ENCODE peak calls at places on chromosomes 6 and 20, in seven cellular contexts. D is breast epithelium, O is OCI-LY7, M is bronchial epithelial cell, U is prostate gland, Y is mucosa of descending colon, R is IMR-90. Q is an unnamed sample.

GRCh38 chr6:30283761-30284160 is 43.0 kb upstream of the TRIM39 start:
- DNase-seq in U (no peak), R (no peak), Y (no peak), O (no peak), M (no peak), D (no peak), Q (no peak)

GRCh38 chr20:37579091-37579490 is 51.4 kb upstream of the BLCAP start:
- DNase-seq in O (no peak), M (no peak), R (no peak), U (no peak), D (no peak), Y (no peak), Q (no peak)

GRCh38 chr6:30955367-30956042 is 14.7 kb downstream of the MUCL3 start:
- DNase-seq in U (no peak), M (no peak), D (no peak), Y (peak), O (no peak), R (peak), Q (no peak)

GRCh38 chr6:29647927-29648642 is 8.8 kb upstream of the MOG start:
- DNase-seq in U (no peak), Y (no peak), O (peak), R (peak), M (peak), D (no peak), Q (peak)

GRCh38 chr6:148535976-148536375 is 193.3 kb downstream of the SASH1 start:
- DNase-seq in D (no peak), U (no peak), O (no peak), Y (no peak), R (peak), M (no peak), Q (no peak)

GRCh38 chr6:146984251-146984924 is 219.8 kb upstream of the STXBP5 start:
- DNase-seq in Y (no peak), R (peak), O (no peak), D (no peak), U (no peak), M (no peak), Q (no peak)

GRCh38 chr6:88119769-88120168 is 46.4 kb downstream of the CNR1 start:
- DNase-seq in O (peak), M (no peak), D (no peak), Y (no peak), U (no peak), R (no peak), Q (peak)

GRCh38 chr6:112038756-112039430 is 15.0 kb upstream of the CCN6 start:
- DNase-seq in Y (no peak), O (no peak), R (no peak), M (no peak), D (no peak), U (no peak), Q (no peak)

GRCh38 chr6:56891754-56892153 is 63.2 kb upstream of the BEND6 start:
- DNase-seq in U (no peak), O (no peak), R (peak), Y (no peak), D (no peak), M (no peak), Q (no peak)

GRCh38 chr6:107689190-107689589 is 134.9 kb downstream of the SCML4 start:
- DNase-seq in M (no peak), D (no peak), Y (no peak), O (no peak), U (no peak), R (no peak), Q (no peak)

GRCh38 chr6:52304917-52305316 is 20.4 kb upstream of the MCM3 start:
- DNase-seq in U (no peak), D (no peak), R (peak), O (peak), M (no peak), Y (no peak), Q (no peak)

GRCh38 chr6:82270791-82271392 is 23.3 kb upstream of the IBTK start:
- DNase-seq in O (peak), D (no peak), Y (no peak), M (peak), U (no peak), R (peak), Q (peak)

GRCh38 chr20:7272512-7272911 is 505.0 kb downstream of the BMP2 start:
- DNase-seq in R (no peak), M (peak), O (no peak), D (no peak), Y (no peak), U (no peak), Q (no peak)

GRCh38 chr20:62627901-62628612 is 14.2 kb upstream of the SLCO4A1 start:
- DNase-seq in O (peak), D (no peak), M (peak), U (no peak), R (peak), Y (no peak), Q (peak)

GRCh38 chr6:109491207-109491938 is 8.4 kb upstream of the ZBTB24 start:
- DNase-seq in M (peak), D (no peak), R (peak), O (no peak), U (no peak), Y (no peak), Q (peak)

GRCh38 chr20:64280460-64280843 is 24.9 kb downstream of the PCMTD2 start:
- DNase-seq in D (no peak), M (no peak), O (no peak), U (no peak), R (no peak), Y (no peak), Q (no peak)

GRCh38 chr20:24850206-24850605 is 98.9 kb upstream of the CST7 start:
- DNase-seq in O (no peak), D (no peak), R (no peak), U (no peak), M (no peak), Y (no peak), Q (no peak)

GRCh38 chr6:119917186-119917585 is 567.6 kb upstream of the MAN1A1 start:
- DNase-seq in R (no peak), D (no peak), U (no peak), Y (no peak), M (no peak), O (no peak), Q (no peak)

GRCh38 chr6:138885156-138885819 is 89.4 kb downstream of the ECT2L start:
- DNase-seq in M (no peak), U (no peak), D (no peak), R (no peak), Y (no peak), O (no peak), Q (no peak)

GRCh38 chr6:2854394-2854982 is 12.8 kb upstream of the SERPINB1 start:
- DNase-seq in M (no peak), R (peak), Y (no peak), O (no peak), U (no peak), D (no peak), Q (no peak)

GRCh38 chr6:48613221-48613949 is 502.4 kb upstream of the PTCHD4 start:
- DNase-seq in O (no peak), D (no peak), Y (no peak), R (no peak), M (no peak), U (no peak), Q (no peak)

GRCh38 chr6:111248789-111249188 is 161.5 kb downstream of the SLC16A10 start:
- DNase-seq in R (no peak), D (no peak), M (no peak), O (no peak), U (no peak), Y (no peak), Q (no peak)

GRCh38 chr6:69090132-69090531 is 455.1 kb downstream of the ADGRB3 start:
- DNase-seq in O (no peak), Y (no peak), R (peak), U (no peak), D (no peak), M (peak), Q (peak)

GRCh38 chr20:22374678-22375590 is 209.4 kb downstream of the FOXA2 start:
- DNase-seq in D (no peak), M (peak), U (no peak), Y (no peak), R (no peak), O (peak), Q (peak)

GRCh38 chr6:163661271-163661671 is 246.8 kb downstream of the QKI start:
- DNase-seq in O (peak), R (no peak), M (no peak), Y (no peak), U (no peak), D (no peak), Q (no peak)

GRCh38 chr20:8858181-8858794 is 210.6 kb upstream of the PLCB4 start:
- DNase-seq in U (no peak), O (no peak), M (no peak), Y (no peak), R (peak), D (no peak), Q (no peak)

GRCh38 chr6:36958775-36959554 is 4.4 kb downstream of the PI16 start:
- DNase-seq in O (no peak), U (no peak), Y (no peak), M (no peak), R (no peak), D (no peak), Q (no peak)

GRCh38 chr6:26243742-26244141 is 121.3 kb upstream of the BTN3A2 start:
- DNase-seq in U (no peak), R (no peak), Y (peak), M (no peak), O (no peak), D (no peak), Q (no peak)

GRCh38 chr6:32195652-32195901 is 3.1 kb upstream of the GPSM3 start:
- DNase-seq in D (peak), R (peak), M (peak), O (peak), Y (peak), U (peak), Q (peak)

GRCh38 chr6:32198345-32198696 is 5.9 kb upstream of the GPSM3 start:
- DNase-seq in D (no peak), O (no peak), M (no peak), Y (no peak), U (no peak), R (no peak), Q (no peak)

GRCh38 chr6:32194825-32195651 is 2.6 kb upstream of the GPSM3 start:
- DNase-seq in U (no peak), D (peak), Y (peak), R (peak), M (peak), O (peak), Q (peak)

GRCh38 chr6:32195902-32196681 is 3.6 kb upstream of the GPSM3 start:
- DNase-seq in M (peak), R (peak), U (peak), O (peak), Y (peak), D (peak), Q (peak)

DNA sequence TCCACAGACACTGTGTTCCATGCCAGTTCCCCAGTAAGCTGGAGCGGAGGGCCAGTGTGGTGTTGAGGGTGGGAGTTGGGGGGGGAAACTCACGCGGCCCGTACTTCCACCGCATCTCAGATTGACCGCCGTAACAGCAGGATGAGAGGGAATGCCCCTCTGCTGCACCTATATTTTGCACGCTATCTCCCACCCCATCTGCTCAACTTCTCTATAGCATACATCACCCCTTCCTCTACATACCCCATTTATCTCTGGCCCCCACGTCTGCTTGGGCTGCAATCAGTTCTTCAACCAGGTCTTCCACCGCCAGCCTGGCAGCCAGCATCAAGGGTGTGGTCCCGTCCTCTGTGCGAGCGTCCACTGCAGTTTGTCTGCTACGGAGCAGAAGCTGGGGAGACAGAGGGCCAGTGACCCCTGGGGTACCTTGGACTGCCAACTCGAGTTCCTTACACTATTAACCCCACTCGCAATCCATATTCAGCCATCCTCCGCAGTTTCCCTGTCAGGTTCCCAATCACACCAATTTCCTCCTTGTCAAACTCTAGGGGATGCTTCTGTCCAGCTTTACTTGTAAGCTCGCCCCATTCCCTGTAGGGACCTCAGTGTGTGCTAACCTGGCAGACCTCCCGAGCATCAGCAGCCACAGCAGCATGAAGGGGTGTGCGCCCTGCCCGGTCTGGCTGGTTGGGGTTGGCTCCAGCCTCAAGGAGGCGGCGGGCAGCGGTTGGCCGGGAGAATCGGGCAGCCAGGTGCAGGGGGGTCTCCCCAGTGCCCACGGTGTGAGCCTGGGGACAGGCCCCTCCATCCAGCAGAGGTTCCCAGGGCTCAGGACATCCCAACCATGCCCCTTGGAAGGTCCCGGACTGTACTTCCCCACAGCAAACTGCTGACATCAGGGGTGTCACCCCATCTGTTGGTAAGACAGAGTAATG is 4.5 kb upstream of the GPSM3 start:
- DNase-seq in D (peak), O (no peak), M (no peak), R (peak), Y (peak), U (no peak), Q (no peak)
- TF ChIP-seq CTCF in D (peak), O (peak), M (no peak), R (no peak), Y (no peak), U (no peak), Q (no peak)

GRCh38 chr6:7088076-7088742 is 19.6 kb upstream of the RREB1 start:
- DNase-seq in U (no peak), Y (peak), R (no peak), M (no peak), O (no peak), D (no peak), Q (no peak)

GRCh38 chr6:7086488-7086887 is 21.3 kb upstream of the RREB1 start:
- DNase-seq in O (no peak), D (no peak), M (no peak), R (peak), U (no peak), Y (peak), Q (peak)

GRCh38 chr6:7087066-7087465 is 20.7 kb upstream of the RREB1 start:
- DNase-seq in O (no peak), D (no peak), R (peak), M (no peak), Y (peak), U (no peak), Q (no peak)

GRCh38 chr6:7087491-7087979 is 20.2 kb upstream of the RREB1 start:
- DNase-seq in Y (peak), R (no peak), U (no peak), M (no peak), O (no peak), D (no peak), Q (no peak)

GRCh38 chr6:7085911-7086310 is 21.9 kb upstream of the RREB1 start:
- DNase-seq in R (no peak), O (no peak), Y (peak), U (no peak), D (no peak), M (no peak), Q (peak)
- H3K4me3 ChIP-seq in R (no peak), O (no peak), Y (no peak), U (no peak), D (no peak), M (no peak), Q (no peak)

GRCh38 chr20:41413169-41413568 is 46.6 kb upstream of the EMILIN3 start:
- DNase-seq in Y (no peak), R (no peak), O (no peak), D (no peak), M (no peak), U (no peak), Q (peak)

GRCh38 chr20:41411458-41411857 is 44.8 kb upstream of the EMILIN3 start:
- DNase-seq in R (peak), O (peak), M (peak), Y (no peak), U (no peak), D (no peak), Q (peak)

GRCh38 chr20:41415191-41415590 is 48.6 kb upstream of the EMILIN3 start:
- DNase-seq in Y (no peak), M (no peak), R (no peak), O (no peak), U (no peak), D (no peak), Q (no peak)

GRCh38 chr20:41408986-41409385 is 42.4 kb upstream of the EMILIN3 start:
- DNase-seq in U (no peak), Y (no peak), D (no peak), O (no peak), M (no peak), R (no peak), Q (no peak)

GRCh38 chr20:41412324-41412723 is 45.7 kb upstream of the EMILIN3 start:
- DNase-seq in Y (no peak), D (no peak), M (no peak), U (no peak), O (no peak), R (no peak), Q (peak)
- TF ChIP-seq CTCF in Y (no peak), D (no peak), M (no peak), U (no peak), O (no peak), R (no peak), Q (no peak)

DNA sequence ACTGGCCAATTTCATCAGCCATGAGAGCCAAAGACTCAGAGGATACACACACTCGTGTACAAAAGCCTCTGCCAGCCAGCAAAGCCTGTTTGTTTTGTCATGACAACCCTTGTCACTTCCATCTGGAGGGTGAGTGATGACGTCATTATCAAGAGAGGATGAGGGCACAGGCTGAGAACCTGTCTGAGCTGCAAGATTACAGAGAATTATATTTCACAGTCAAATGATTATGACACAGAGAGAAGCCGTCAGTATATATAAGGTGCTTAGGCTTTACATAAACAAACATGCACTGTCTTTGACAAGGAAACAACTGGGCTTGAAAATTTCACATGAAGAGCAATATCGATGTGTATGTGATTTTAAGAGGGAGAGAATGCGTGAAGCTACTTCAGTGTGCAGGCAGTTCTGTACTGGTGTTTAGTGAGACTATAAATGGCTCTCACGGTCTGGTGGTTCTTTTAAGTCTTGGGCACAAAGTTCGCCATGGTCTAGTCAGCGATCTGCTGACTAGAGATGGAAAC is 36.5 kb upstream of the BCLAF1 start:
- DNase-seq in Y (no peak), U (peak), M (peak), O (peak), D (no peak), R (peak), Q (peak)
- H3K4me3 ChIP-seq in Y (no peak), U (no peak), M (no peak), O (no peak), D (no peak), R (no peak), Q (no peak)